ENCODE peak calls at places on chromosomes 7 and 10, in six cellular contexts. E is cardiac fibroblast, I is neural crest cell, L is right lobe of liver, M is GM20000, A is GM12865. Z is an unnamed sample.

GRCh38 chr10:24790599-24790998 is 66.9 kb upstream of the ARHGAP21 start:
- DNase-seq in L (no peak), M (no peak), I (peak), E (peak), A (no peak), Z (no peak)

GRCh38 chr10:124005991-124006392 is 87.4 kb downstream of the CHST15 start:
- DNase-seq in I (no peak), L (no peak), E (no peak), M (no peak), A (no peak), Z (no peak)

GRCh38 chr7:30656611-30657010 is 25.6 kb downstream of the CRHR2 start:
- DNase-seq in M (no peak), I (no peak), A (no peak), E (no peak), L (no peak), Z (no peak)

GRCh38 chr10:61284222-61284890 is 168.8 kb downstream of the TMEM26 start:
- DNase-seq in E (peak), I (no peak), A (peak), M (peak), L (no peak), Z (no peak)

GRCh38 chr7:91235211-91235832 is 28.9 kb upstream of the FZD1 start:
- DNase-seq in L (no peak), E (no peak), M (no peak), A (no peak), I (no peak), Z (no peak)

GRCh38 chr10:109588259-109588658 is 335.1 kb downstream of the XPNPEP1 start:
- DNase-seq in L (no peak), A (no peak), E (no peak), I (no peak), M (no peak), Z (no peak)

GRCh38 chr10:5198386-5198785 is 1.7 kb downstream of the AKR1C4 start:
- DNase-seq in M (no peak), I (no peak), A (no peak), L (no peak), E (peak), Z (no peak)

GRCh38 chr10:35421553-35422178 is 85.4 kb downstream of the CCNY start:
- DNase-seq in E (peak), L (no peak), A (no peak), I (no peak), M (no peak), Z (no peak)

GRCh38 chr10:77513783-77514331 is 123.8 kb downstream of the KCNMA1 start:
- DNase-seq in L (peak), I (no peak), M (no peak), E (peak), A (no peak), Z (no peak)

GRCh38 chr10:102726274-102726673 is 11.8 kb downstream of the SFXN2 start:
- DNase-seq in I (no peak), M (no peak), A (no peak), L (no peak), E (peak), Z (no peak)

GRCh38 chr7:42893341-42894242 is 18.3 kb downstream of the C7orf25 start:
- DNase-seq in E (no peak), A (no peak), I (no peak), L (no peak), M (no peak), Z (no peak)

GRCh38 chr10:116490028-116490662 is 55.6 kb upstream of the PNLIP start:
- DNase-seq in M (peak), L (no peak), E (peak), I (no peak), A (peak), Z (no peak)

GRCh38 chr10:11297136-11297535 is 279.5 kb downstream of the CELF2 start:
- DNase-seq in E (no peak), L (no peak), I (no peak), M (no peak), A (no peak), Z (no peak)

GRCh38 chr7:73734619-73735525 is 3.7 kb downstream of the ABHD11 start:
- DNase-seq in I (peak), A (peak), L (peak), M (peak), E (peak), Z (peak)

GRCh38 chr10:16891375-16892313 is 74.4 kb upstream of the RSU1 start:
- DNase-seq in M (no peak), A (peak), L (no peak), I (peak), E (peak), Z (no peak)
- TF ChIP-seq CTCF in M (no peak), A (no peak), L (peak), I (peak), E (peak), Z (no peak)

DNA sequence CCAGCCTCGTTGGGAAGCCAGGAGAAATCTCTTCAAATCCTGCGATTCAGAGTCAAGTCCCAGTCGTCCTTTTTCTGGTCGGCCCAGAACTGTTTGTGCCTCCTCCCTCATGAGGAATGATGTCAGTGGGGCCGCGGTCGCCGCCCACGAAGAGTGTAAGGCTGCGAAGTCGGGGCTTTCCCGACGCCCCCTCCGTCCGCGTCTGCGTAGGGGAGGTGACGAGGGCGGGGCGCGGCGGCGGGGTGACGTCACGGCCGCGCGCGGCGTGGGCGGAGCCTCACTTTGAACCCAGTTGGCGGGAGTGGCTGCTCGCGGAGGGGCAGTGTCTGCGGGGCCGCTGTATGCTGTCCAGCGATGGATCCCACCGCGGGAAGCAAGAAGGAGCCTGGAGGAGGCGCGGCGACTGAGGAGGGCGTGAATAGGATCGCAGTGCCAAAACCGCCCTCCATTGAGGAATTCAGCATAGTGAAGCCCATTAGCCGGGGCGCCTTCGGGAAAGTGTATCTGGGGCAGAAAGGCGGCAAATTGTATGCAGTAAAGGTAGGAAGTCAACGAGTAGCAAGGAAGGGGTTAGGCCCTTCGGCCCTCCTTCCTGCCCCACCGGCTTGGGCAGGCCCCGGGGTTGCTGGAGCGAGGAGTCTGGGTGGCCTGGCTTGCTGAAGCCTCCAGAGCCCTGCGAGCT is at the start of gene MASTL:
- DNase-seq in I (peak), M (peak), A (peak), E (peak), L (peak), Z (peak)
- TF ChIP-seq CTCF in I (no peak), M (no peak), A (no peak), E (no peak), L (peak), Z (no peak)

DNA sequence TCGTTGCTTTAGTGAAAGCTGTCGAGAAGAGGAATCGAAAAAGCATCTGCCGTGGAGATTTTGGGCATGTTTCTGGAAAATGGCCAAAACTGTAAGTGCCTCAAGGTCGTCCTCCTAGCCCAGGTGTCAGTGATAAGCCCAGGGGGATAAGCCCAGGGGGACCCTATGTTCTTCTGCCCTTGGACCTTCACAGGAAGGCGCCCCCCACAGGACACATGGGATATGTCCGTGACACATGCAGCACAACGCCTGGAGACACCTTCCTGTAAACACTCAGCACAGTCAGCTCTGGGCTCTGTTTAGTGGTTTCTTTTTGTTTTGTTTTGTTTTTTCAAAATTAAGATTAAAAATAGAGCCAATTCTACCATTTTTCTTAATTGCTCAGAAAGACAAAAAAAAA is 272.7 kb downstream of the KLF6 start:
- DNase-seq in I (no peak), L (no peak), A (no peak), M (no peak), E (no peak), Z (no peak)
- TF ChIP-seq CTCF in I (no peak), L (no peak), A (no peak), M (no peak), E (peak), Z (no peak)

DNA sequence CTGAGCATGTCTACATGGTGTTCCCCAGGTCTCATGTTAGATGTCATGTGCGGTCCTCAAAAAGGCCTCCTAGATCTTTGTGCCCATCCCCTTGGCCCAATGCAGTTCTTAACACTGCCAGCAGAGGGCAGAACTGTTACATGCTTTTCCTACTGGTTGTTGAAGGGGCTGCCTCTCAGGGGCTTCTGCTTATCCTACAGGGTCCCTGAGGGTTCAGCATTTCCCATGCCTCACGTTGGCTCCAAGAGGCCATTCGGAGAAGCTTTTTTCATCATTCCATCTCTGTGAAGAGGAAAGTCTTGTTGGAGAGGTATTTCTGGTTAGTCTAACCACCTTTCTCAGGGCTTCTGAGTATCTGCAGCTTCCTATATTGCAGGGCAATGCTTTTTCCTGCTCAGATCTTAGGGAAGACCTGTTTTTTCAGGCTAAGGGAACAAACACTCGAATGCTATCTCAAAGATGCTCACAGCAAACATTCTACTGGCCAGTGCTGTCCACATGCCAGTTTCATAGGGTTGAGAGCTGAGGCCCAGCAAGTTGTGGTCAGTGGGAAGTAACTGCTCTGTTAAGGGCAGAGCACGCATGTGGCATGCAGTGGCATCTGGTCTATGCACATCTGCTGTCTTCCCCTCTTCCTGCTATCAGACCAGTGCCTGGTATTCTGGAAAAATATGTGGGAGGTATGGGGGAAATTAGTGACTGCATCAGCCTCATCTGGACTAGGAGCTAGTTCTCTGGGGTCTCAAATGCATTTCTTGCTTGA is 31.5 kb downstream of the MBL2 start:
- DNase-seq in E (peak), M (peak), L (peak), A (peak), I (peak), Z (peak)
- TF ChIP-seq CTCF in E (peak), M (peak), L (peak), A (peak), I (peak), Z (peak)

GRCh38 chr7:78363866-78364265 is 565.3 kb downstream of the PHTF2 start:
- DNase-seq in E (no peak), A (no peak), L (no peak), I (no peak), M (no peak), Z (no peak)
- TF ChIP-seq CTCF in E (no peak), A (no peak), L (no peak), I (peak), M (no peak), Z (no peak)

DNA sequence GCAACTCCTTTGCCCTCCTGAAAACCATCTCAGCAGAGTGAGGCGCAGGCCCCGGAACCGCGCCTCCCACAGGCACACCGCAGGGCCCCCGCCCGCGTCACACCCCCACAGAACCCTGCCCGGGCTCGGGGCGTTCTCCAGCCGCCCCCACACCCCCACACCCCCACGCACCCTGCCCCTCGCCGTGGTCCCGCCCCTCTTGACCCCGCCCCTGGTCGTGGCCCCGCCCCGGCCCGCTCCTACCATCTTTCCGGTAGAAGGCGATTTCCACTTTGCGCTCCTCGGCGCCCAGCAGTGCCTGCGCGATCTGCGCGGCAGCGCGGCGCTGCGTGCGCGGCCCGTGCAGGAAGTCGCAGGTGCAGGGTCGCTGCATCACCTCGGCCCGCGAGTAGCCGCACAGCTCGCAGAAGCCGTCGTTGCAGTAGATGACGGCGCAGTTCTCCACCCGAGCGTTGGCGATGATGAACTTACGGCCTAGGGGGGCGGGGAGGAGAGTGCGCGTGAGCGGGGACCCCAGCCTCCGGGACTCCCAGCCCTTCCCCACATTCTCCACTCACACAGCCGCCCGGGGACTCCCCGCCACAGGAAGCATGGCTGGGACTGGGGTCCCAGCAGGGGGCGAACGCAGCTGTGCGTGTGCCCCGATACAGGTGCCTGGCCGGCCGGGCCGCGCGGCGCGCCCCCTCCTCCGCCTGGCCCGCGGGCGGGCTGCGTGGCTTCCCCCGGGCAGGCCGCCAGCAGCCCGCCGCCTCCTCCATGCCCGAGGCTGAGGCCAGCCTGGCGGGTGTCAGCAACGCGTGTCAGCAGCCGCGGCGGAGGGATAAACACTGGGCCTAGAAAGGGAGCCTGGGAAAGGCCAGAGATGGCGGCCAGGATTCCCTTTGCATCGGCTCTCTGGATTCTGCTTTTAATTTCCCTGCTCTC is 3.4 kb downstream of the KCNH2 start:
- DNase-seq in L (no peak), M (peak), A (peak), E (no peak), I (no peak), Z (peak)
- TF ChIP-seq CTCF in L (no peak), M (peak), A (peak), E (peak), I (peak), Z (no peak)

DNA sequence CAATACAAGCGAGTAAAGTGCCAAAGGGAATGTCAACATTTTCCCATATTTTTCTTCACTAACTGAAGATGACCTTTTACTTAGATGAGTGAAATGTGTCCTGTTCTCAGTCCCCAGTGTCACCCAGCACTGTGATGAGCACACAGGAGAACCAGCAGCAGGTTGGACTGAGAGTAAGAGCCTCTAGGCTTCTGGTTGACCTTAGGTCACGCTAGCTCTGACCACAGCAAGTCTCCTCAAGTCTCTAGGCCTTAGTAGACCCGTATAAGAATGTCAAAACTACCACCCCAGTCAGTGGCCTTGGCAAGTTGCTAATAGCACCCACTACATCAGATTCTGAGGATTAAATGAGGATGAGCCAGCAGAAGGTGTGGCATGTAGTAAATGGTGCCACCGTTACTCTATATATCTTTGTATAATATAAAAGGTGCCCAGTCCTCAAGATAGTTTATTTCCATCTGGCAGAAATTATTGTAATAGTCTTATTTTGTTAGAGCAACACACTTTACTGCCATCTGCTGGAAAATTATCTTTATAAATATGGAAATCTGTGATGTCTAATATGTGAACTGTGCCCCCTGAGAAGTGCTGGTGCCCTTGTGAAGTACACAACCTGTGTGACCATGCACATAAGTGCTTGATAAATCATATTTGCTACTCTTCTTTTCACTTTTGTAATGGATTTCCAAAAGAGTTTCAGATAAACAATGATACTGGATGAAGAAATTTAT is 75.7 kb downstream of the SPAG6 start:
- DNase-seq in E (peak), L (no peak), M (peak), A (peak), I (no peak), Z (no peak)
- TF ChIP-seq CTCF in E (no peak), L (peak), M (no peak), A (no peak), I (no peak), Z (peak)